ENCODE peak calls at places on chromosome 20, in eight cellular contexts. One of them, this sample, is unnamed.

GRCh38 chr20:1254307-1254706 is 11.8 kb upstream of the SNPH start:
- DNase-seq in D341Med: no peak
- DNase-seq in KBM-7: no peak
- DNase-seq in GM12865: no peak
- DNase-seq in stimulated activated CD4-positive, alpha-beta T cell treated with anti-CD3 and anti-CD28 coated beads, Interleukin-4, amount 100 ng/mL, for 1 hour: no peak
- DNase-seq in NCI-H1417 treated with DMSO at 0.1 percent for 48 hours: no peak
- DNase-seq in NCI-H2081: no peak
- DNase-seq in BE2C: no peak
- DNase-seq in this sample: no peak

GRCh38 chr20:35598476-35598875 is 17.2 kb upstream of the SPAG4 start:
- DNase-seq in D341Med: peak
- DNase-seq in KBM-7: no peak
- DNase-seq in GM12865: no peak
- DNase-seq in stimulated activated CD4-positive, alpha-beta T cell treated with anti-CD3 and anti-CD28 coated beads, Interleukin-4, amount 100 ng/mL, for 1 hour: no peak
- DNase-seq in NCI-H1417 treated with DMSO at 0.1 percent for 48 hours: no peak
- DNase-seq in NCI-H2081: no peak
- DNase-seq in BE2C: no peak
- DNase-seq in this sample: no peak

GRCh38 chr20:41180599-41181333 is 43.4 kb downstream of the PLCG1 start:
- DNase-seq in D341Med: no peak
- DNase-seq in KBM-7: no peak
- DNase-seq in GM12865: no peak
- DNase-seq in stimulated activated CD4-positive, alpha-beta T cell treated with anti-CD3 and anti-CD28 coated beads, Interleukin-4, amount 100 ng/mL, for 1 hour: no peak
- DNase-seq in NCI-H1417 treated with DMSO at 0.1 percent for 48 hours: no peak
- DNase-seq in NCI-H2081: no peak
- DNase-seq in BE2C: no peak
- DNase-seq in this sample: no peak

GRCh38 chr20:37298190-37298939 is 8.9 kb downstream of the MANBAL start:
- DNase-seq in D341Med: no peak
- DNase-seq in KBM-7: no peak
- DNase-seq in GM12865: peak
- DNase-seq in stimulated activated CD4-positive, alpha-beta T cell treated with anti-CD3 and anti-CD28 coated beads, Interleukin-4, amount 100 ng/mL, for 1 hour: no peak
- DNase-seq in NCI-H1417 treated with DMSO at 0.1 percent for 48 hours: no peak
- DNase-seq in NCI-H2081: no peak
- DNase-seq in BE2C: no peak
- DNase-seq in this sample: no peak

GRCh38 chr20:4674672-4675071 is 47.0 kb upstream of the PRND start:
- DNase-seq in D341Med: no peak
- DNase-seq in KBM-7: no peak
- DNase-seq in GM12865: no peak
- DNase-seq in stimulated activated CD4-positive, alpha-beta T cell treated with anti-CD3 and anti-CD28 coated beads, Interleukin-4, amount 100 ng/mL, for 1 hour: no peak
- DNase-seq in NCI-H1417 treated with DMSO at 0.1 percent for 48 hours: no peak
- DNase-seq in NCI-H2081: no peak
- DNase-seq in BE2C: no peak
- DNase-seq in this sample: no peak

GRCh38 chr20:61640846-61641245 is 388.8 kb downstream of the CDH4 start:
- DNase-seq in D341Med: no peak
- DNase-seq in KBM-7: no peak
- DNase-seq in GM12865: no peak
- DNase-seq in stimulated activated CD4-positive, alpha-beta T cell treated with anti-CD3 and anti-CD28 coated beads, Interleukin-4, amount 100 ng/mL, for 1 hour: no peak
- DNase-seq in NCI-H1417 treated with DMSO at 0.1 percent for 48 hours: no peak
- DNase-seq in NCI-H2081: no peak
- DNase-seq in BE2C: no peak
- DNase-seq in this sample: no peak

GRCh38 chr20:58486207-58486606 is 29.0 kb downstream of the APCDD1L start:
- DNase-seq in D341Med: no peak
- DNase-seq in KBM-7: no peak
- DNase-seq in GM12865: no peak
- DNase-seq in stimulated activated CD4-positive, alpha-beta T cell treated with anti-CD3 and anti-CD28 coated beads, Interleukin-4, amount 100 ng/mL, for 1 hour: no peak
- DNase-seq in NCI-H1417 treated with DMSO at 0.1 percent for 48 hours: no peak
- DNase-seq in NCI-H2081: no peak
- DNase-seq in BE2C: no peak
- DNase-seq in this sample: no peak

GRCh38 chr20:2006452-2007381 is 12.9 kb upstream of the PDYN start:
- DNase-seq in D341Med: peak
- DNase-seq in KBM-7: peak
- DNase-seq in GM12865: peak
- DNase-seq in stimulated activated CD4-positive, alpha-beta T cell treated with anti-CD3 and anti-CD28 coated beads, Interleukin-4, amount 100 ng/mL, for 1 hour: peak
- DNase-seq in NCI-H1417 treated with DMSO at 0.1 percent for 48 hours: no peak
- DNase-seq in NCI-H2081: peak
- DNase-seq in BE2C: peak
- DNase-seq in this sample: peak

GRCh38 chr20:57610261-57610952 is 9.8 kb downstream of the ZBP1 start:
- DNase-seq in D341Med: no peak
- DNase-seq in KBM-7: no peak
- DNase-seq in GM12865: no peak
- DNase-seq in stimulated activated CD4-positive, alpha-beta T cell treated with anti-CD3 and anti-CD28 coated beads, Interleukin-4, amount 100 ng/mL, for 1 hour: no peak
- DNase-seq in NCI-H1417 treated with DMSO at 0.1 percent for 48 hours: no peak
- DNase-seq in NCI-H2081: no peak
- DNase-seq in BE2C: peak
- DNase-seq in this sample: no peak

GRCh38 chr20:9460518-9460917 is 53.9 kb upstream of the LAMP5 start:
- DNase-seq in D341Med: no peak
- DNase-seq in KBM-7: no peak
- DNase-seq in GM12865: no peak
- DNase-seq in stimulated activated CD4-positive, alpha-beta T cell treated with anti-CD3 and anti-CD28 coated beads, Interleukin-4, amount 100 ng/mL, for 1 hour: no peak
- DNase-seq in NCI-H1417 treated with DMSO at 0.1 percent for 48 hours: no peak
- DNase-seq in NCI-H2081: no peak
- DNase-seq in BE2C: no peak
- DNase-seq in this sample: no peak

GRCh38 chr20:38890497-38890818 is 35.8 kb upstream of the FAM83D start:
- DNase-seq in D341Med: no peak
- DNase-seq in KBM-7: no peak
- DNase-seq in GM12865: peak
- DNase-seq in stimulated activated CD4-positive, alpha-beta T cell treated with anti-CD3 and anti-CD28 coated beads, Interleukin-4, amount 100 ng/mL, for 1 hour: no peak
- DNase-seq in NCI-H1417 treated with DMSO at 0.1 percent for 48 hours: no peak
- DNase-seq in NCI-H2081: no peak
- DNase-seq in BE2C: no peak
- DNase-seq in this sample: no peak

GRCh38 chr20:56750430-56750829 is 121.3 kb downstream of the TFAP2C start:
- DNase-seq in D341Med: no peak
- DNase-seq in KBM-7: no peak
- DNase-seq in GM12865: no peak
- DNase-seq in stimulated activated CD4-positive, alpha-beta T cell treated with anti-CD3 and anti-CD28 coated beads, Interleukin-4, amount 100 ng/mL, for 1 hour: no peak
- DNase-seq in NCI-H1417 treated with DMSO at 0.1 percent for 48 hours: no peak
- DNase-seq in NCI-H2081: no peak
- DNase-seq in BE2C: no peak
- DNase-seq in this sample: peak

GRCh38 chr20:51313275-51313898 is 229.1 kb downstream of the NFATC2 start:
- DNase-seq in D341Med: no peak
- DNase-seq in KBM-7: no peak
- DNase-seq in GM12865: no peak
- DNase-seq in stimulated activated CD4-positive, alpha-beta T cell treated with anti-CD3 and anti-CD28 coated beads, Interleukin-4, amount 100 ng/mL, for 1 hour: no peak
- DNase-seq in NCI-H1417 treated with DMSO at 0.1 percent for 48 hours: no peak
- DNase-seq in NCI-H2081: no peak
- DNase-seq in BE2C: no peak
- DNase-seq in this sample: no peak

GRCh38 chr20:59743767-59744485 is 139.6 kb downstream of the PHACTR3 start:
- DNase-seq in D341Med: no peak
- DNase-seq in KBM-7: no peak
- DNase-seq in GM12865: peak
- DNase-seq in stimulated activated CD4-positive, alpha-beta T cell treated with anti-CD3 and anti-CD28 coated beads, Interleukin-4, amount 100 ng/mL, for 1 hour: no peak
- DNase-seq in NCI-H1417 treated with DMSO at 0.1 percent for 48 hours: no peak
- DNase-seq in NCI-H2081: no peak
- DNase-seq in BE2C: peak
- DNase-seq in this sample: peak

This sample was measured in glutamatergic neuron.